ENCODE peak calls at places on chromosomes 7 and 10, in ten cellular contexts. V, T, U, Y, A, D, O, B, G and E are unnamed samples.

GRCh38 chr10:50325449-50326188 is 74.3 kb upstream of the ASAH2 start:
- DNase-seq in V (peak), T (peak), U (peak), Y (no peak), A (peak), D (no peak), O (no peak), B (peak), G (no peak), E (no peak)

GRCh38 chr7:97179454-97180104 is 62.1 kb downstream of the SDHAF3 start:
- DNase-seq in V (peak), T (peak), U (peak), Y (peak), A (peak), D (peak), O (peak), B (peak), G (no peak), E (peak)

GRCh38 chr10:24722676-24723385 is 856 bp downstream of the ARHGAP21 start:
- DNase-seq in V (no peak), T (peak), U (peak), Y (peak), A (peak), D (peak), O (peak), B (peak), G (no peak), E (peak)

GRCh38 chr10:77321868-77322267 is 315.7 kb downstream of the KCNMA1 start:
- DNase-seq in V (no peak), T (no peak), U (no peak), Y (no peak), A (no peak), D (no peak), O (no peak), B (peak), G (no peak), E (no peak)

GRCh38 chr7:5354460-5355279 is 69.0 kb downstream of the TNRC18 start:
- DNase-seq in V (no peak), T (peak), U (peak), Y (no peak), A (no peak), D (no peak), O (no peak), B (no peak), G (no peak), E (no peak)

GRCh38 chr7:40015790-40016296 is 65.8 kb downstream of the CDK13 start:
- DNase-seq in V (no peak), T (no peak), U (no peak), Y (no peak), A (peak), D (peak), O (no peak), B (peak), G (no peak), E (no peak)

GRCh38 chr10:114404171-114405010 is at the start of gene AFAP1L2:
- DNase-seq in V (no peak), T (no peak), U (no peak), Y (no peak), A (peak), D (peak), O (no peak), B (no peak), G (no peak), E (peak)

GRCh38 chr10:128268015-128268722 is 141.9 kb upstream of the MKI67 start:
- DNase-seq in V (no peak), T (peak), U (peak), Y (no peak), A (no peak), D (peak), O (no peak), B (no peak), G (peak), E (peak)

GRCh38 chr10:44196008-44196320 is 188.9 kb downstream of the CXCL12 start:
- DNase-seq in V (no peak), T (no peak), U (no peak), Y (no peak), A (no peak), D (no peak), O (no peak), B (no peak), G (no peak), E (no peak)

GRCh38 chr10:132240156-132240555 is 53.4 kb downstream of the DPYSL4 start:
- DNase-seq in V (no peak), T (no peak), U (no peak), Y (no peak), A (no peak), D (no peak), O (no peak), B (no peak), G (no peak), E (no peak)

GRCh38 chr10:100489388-100489787 is 26.6 kb downstream of the WNT8B start:
- DNase-seq in V (no peak), T (no peak), U (no peak), Y (no peak), A (no peak), D (no peak), O (no peak), B (no peak), G (no peak), E (no peak)

GRCh38 chr7:725223-726005 is 1.1 kb upstream of the DNAAF5 start:
- DNase-seq in V (no peak), T (no peak), U (no peak), Y (no peak), A (no peak), D (peak), O (no peak), B (peak), G (no peak), E (no peak)

GRCh38 chr7:119320316-119320715 is 952.7 kb upstream of the KCND2 start:
- DNase-seq in V (no peak), T (peak), U (no peak), Y (no peak), A (no peak), D (no peak), O (no peak), B (no peak), G (no peak), E (no peak)

GRCh38 chr7:94133460-94133859 is 129.3 kb upstream of the BET1 start:
- DNase-seq in V (no peak), T (peak), U (peak), Y (no peak), A (no peak), D (no peak), O (no peak), B (no peak), G (no peak), E (no peak)

GRCh38 chr7:70698219-70698832 is 433.6 kb upstream of the GALNT17 start:
- DNase-seq in V (no peak), T (peak), U (peak), Y (no peak), A (peak), D (peak), O (no peak), B (peak), G (no peak), E (peak)

GRCh38 chr10:30557884-30558283 is 71.7 kb downstream of the LYZL2 start:
- DNase-seq in V (no peak), T (peak), U (no peak), Y (no peak), A (no peak), D (no peak), O (no peak), B (peak), G (no peak), E (peak)